ENCODE peak calls at places on chromosomes 3 and 15, in four cellular contexts. P is neural progenitor cell, K is MM.1S, H is GM23338. F is an unnamed sample.
A peak's percentile ranks its signal among the peaks of the same experiment; 100 is the strongest.

GRCh38 chr3:127287840-127288239 is at the start of gene PRR20G:
- DNase-seq in K (no peak), P (no peak), H (peak; percentile 53), F (no peak)

GRCh38 chr3:126300761-126301481 is 56.3 kb downstream of the KLF15 start:
- DNase-seq in H (peak; percentile 21), K (no peak), P (no peak), F (no peak)

GRCh38 chr3:192901435-192901834 is 16.2 kb downstream of the MB21D2 start:
- DNase-seq in H (no peak), K (no peak), P (no peak), F (peak; percentile 96)

GRCh38 chr3:26718295-26718694 is 95.7 kb downstream of the LRRC3B start:
- DNase-seq in P (peak; percentile 23), K (no peak), H (no peak), F (no peak)

GRCh38 chr15:79872358-79873017 is 24.3 kb downstream of the MTHFS start:
- DNase-seq in P (no peak), K (no peak), H (peak; percentile 28), F (no peak)

GRCh38 chr15:64023215-64023614 is 23.1 kb downstream of the DAPK2 start:
- DNase-seq in K (no peak), H (no peak), P (no peak), F (no peak)

GRCh38 chr15:46089438-46090044 is 454.7 kb downstream of the SQOR start:
- DNase-seq in K (no peak), H (no peak), P (no peak), F (no peak)

GRCh38 chr3:63706321-63707085 is 54.0 kb downstream of the SNTN start:
- DNase-seq in H (no peak), P (no peak), K (no peak), F (no peak)

GRCh38 chr15:58393196-58393790 is 38.5 kb upstream of the LIPC start:
- DNase-seq in P (peak; percentile 60), H (no peak), K (no peak), F (no peak)

GRCh38 chr3:48440590-48440958 is 517 bp downstream of the TMA7 start:
- DNase-seq in H (peak; percentile 41), P (peak; percentile 39), K (peak; percentile 16), F (no peak)

GRCh38 chr15:79539426-79539825 is 107.3 kb downstream of the MINAR1 start:
- DNase-seq in P (no peak), K (no peak), H (no peak), F (no peak)

GRCh38 chr3:124273651-124274050 is 281.7 kb upstream of the ROPN1 start:
- DNase-seq in K (no peak), P (no peak), H (no peak), F (no peak)

GRCh38 chr3:54882114-54882833 is 45.6 kb downstream of the LRTM1 start:
- DNase-seq in P (no peak), K (no peak), H (no peak), F (peak; percentile 95)

DNA sequence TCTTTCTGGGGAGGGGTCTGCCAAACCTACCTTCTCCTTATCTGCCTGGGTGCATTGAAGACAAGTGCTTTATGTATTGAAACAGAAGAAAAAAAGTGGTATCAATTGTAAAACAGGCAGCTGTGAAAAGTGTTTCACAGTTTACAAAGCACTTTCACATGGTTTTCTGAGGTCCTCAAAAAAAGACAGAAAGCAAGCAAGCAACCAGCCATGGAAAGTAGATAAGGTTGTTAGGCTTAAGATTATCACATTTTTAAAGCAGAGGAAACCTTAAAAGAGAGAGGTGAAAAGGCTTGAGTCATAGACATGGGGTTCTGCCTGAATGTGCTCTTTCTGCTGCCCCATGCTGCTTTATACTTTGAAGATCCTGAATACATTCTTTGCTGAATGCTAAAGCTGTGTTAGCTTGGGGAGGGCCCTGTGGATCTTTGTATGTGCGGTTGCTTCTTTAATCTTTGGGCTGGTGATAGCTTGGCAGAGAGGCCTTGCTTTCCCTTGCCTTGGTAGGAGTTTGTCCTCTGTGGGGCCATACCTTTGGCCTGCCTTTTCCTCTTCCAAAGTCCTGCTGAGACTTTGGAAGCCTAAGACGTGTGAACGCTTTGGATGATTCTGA is 2.6 kb downstream of the SMAD3 start:
- DNase-seq in K (peak; percentile 50), H (no peak), P (peak; percentile 63), F (no peak)
- TF ChIP-seq EZH2phosphoT487 in K (no peak), H (no peak), P (no peak), F (no peak)

DNA sequence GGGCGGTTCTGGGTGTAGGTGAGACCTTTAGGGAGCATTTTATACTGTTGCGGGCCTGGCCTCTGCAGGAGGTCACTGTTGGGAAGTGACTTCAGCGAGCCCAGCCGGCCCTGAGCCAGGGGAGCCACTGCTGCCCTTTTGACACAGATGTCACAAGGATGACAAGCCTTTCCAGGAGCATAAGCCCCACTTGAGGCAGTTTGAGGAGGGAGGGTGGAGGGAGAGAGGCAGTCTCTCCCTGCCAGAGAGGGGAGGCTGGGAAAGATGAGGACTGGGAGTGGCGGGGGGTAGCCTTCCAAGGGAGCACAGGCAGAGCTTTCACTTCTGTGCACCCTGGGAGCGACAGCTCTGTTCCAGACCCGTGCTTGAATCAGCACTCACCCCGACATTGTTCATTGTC is 31.0 kb downstream of the IRAK2 start:
- DNase-seq in H (no peak), P (no peak), K (no peak), F (no peak)
- H3F3A ChIP-seq in H (no peaks in the 10 kb centered on the region), P (no peaks in the 10 kb centered on the region), K (peaks cover 11% of the 10 kb centered on the region), F (peaks cover 4% of the 10 kb centered on the region)

GRCh38 chr3:95151590-95151989 is 1088.7 kb downstream of the NSUN3 start:
- DNase-seq in P (peak; percentile 22), K (no peak), H (no peak), F (no peak)

DNA sequence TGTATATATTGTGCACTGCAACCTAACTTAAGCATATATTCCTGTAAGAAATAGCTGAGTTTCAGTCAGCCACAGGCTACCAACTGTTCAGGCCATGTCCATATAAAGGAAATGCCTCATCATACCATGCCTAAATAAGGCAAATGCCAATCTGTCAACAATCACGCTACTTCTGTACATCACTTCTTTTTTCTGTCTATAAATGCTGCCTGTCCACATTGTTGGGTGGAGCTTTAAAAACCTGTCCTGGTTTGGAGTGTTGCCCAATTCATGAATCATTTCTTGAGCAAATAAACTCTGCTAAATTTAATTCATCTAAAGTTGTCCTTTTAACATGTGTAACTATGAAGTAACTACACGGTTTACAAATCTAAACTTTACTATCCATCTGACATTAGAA is 1091.9 kb downstream of the NSUN3 start:
- DNase-seq in K (no peak), P (no peak), H (no peak), F (peak; percentile 98)
- TF ChIP-seq EZH2phosphoT487 in K (no peak), P (no peak), H (no peak), F (no peak)

DNA sequence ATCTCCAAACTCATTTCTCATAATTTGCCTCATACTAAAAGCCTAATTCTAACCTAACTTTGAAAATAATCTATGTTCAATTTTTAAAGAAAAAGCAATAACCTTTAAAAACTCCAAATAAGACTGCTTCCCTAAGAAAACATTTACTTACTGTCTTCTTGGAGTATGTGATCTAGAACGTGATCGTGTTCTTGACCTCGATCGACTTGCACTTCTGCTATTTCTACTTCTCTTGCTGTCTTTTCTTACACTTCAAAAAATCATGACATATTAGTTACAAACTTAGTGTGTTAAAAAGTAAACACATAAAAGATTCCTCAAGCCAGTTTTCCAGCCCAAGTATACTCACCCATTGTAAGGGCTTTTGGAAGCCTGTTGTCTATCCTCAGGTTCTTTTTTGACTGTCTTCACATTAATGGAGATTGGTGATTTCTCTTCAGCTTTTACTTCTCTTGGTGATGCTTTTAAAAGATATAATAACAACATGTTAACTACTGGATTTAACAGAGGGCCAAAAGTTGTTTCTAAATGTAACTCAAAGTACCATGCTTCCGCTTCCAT is 10.7 kb downstream of the CCNL1 start:
- DNase-seq in P (no peak), H (no peak), K (no peak), F (no peak)
- H3F3A ChIP-seq in P (peaks cover 68% of the 10 kb centered on the region), H (peaks cover 12% of the 10 kb centered on the region), K (peaks cover 94% of the 10 kb centered on the region), F (peaks cover 21% of the 10 kb centered on the region)

GRCh38 chr3:58305882-58306661 is at the start of the genes HTD2 and RPP14:
- DNase-seq in P (peak; percentile 98), K (peak; percentile 98), H (peak; percentile 99), F (peak; percentile 99)

GRCh38 chr3:58308728-58309127 is 2.4 kb downstream of the HTD2 start:
- DNase-seq in P (no peak), K (no peak), H (no peak), F (no peak)

DNA sequence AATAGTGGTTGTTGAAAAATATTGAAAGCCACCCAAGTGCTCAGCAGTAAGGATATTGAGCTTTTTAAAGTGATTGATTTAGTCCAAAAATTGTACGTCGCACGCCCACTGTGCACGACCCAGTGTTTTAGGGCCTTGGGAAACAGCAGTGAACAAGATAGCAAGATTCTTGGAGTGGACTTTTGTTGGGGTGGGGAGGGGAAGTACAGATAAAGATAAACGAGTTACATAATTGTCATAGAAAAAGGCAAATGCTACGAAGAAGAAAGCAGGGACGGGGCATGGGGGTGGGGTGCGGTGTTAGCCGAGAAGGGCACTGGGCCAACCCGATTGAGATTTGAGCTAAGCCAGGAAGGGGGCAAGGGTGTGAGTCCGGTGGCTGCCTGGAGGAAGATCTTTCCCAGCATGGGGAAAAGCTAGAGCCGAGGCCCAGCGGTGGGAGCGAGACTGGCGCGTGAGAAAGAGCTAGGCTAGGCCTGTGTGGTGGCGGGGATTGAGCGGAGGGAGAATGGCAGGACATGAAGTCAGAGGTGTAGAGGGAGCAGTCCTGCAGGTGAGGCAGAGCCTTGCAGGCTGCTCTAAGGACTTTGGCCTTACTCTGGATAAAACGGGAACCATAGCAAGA is 454 bp downstream of the HTD2 start:
- DNase-seq in K (peak; percentile 46), H (peak; percentile 73), P (peak; percentile 65), F (peak; percentile 51)
- TF ChIP-seq EZH2phosphoT487 in K (no peak), H (no peak), P (no peak), F (no peak)

GRCh38 chr3:105708980-105709379 is 159.8 kb downstream of the CBLB start:
- DNase-seq in P (no peak), H (no peak), K (no peak), F (no peak)
- H3F3A ChIP-seq in P (no peaks in the 10 kb centered on the region), H (no peaks in the 10 kb centered on the region), K (no peaks in the 10 kb centered on the region), F (no peaks in the 10 kb centered on the region)

DNA sequence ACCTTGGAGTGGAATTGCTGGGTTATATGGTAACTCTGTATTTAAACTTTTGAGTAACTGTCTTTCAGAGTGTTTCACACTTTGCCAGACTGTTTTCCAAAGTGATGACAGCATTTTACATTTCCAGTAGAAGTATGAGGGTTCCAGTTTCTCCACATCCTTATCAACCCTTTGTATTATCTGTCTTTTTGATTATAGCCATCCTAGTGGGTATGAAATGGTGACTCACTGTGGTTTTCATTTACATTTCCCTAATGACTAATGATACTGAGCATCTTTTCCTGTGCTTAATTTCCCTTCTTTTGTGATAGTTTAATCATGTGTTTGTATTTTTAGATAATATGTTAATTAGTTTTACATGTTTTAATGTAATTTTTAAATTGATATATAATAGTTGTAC is 138.1 kb upstream of the DAZL start:
- DNase-seq in H (no peak), K (no peak), P (no peak), F (peak; percentile 46)
- TF ChIP-seq EZH2phosphoT487 in H (no peak), K (no peak), P (no peak), F (no peak)

DNA sequence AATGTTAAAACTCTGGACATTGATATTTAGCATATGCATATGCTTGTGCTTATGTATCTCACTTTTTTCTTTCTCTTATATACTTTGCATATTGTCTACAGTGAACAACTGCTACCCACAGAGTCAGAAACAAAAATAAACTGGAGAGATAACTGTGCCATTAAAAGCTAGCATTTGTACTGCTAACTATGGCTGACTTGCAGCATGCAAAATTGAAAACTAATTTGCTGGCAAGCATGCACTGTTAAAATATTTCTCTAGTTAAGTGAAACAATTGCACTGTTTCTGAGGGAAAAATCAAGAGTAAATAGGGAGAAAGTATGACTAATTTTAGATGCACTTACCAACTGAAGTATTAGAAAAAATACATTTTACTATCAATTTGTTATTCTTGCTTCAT is 177.8 kb downstream of the CBLB start:
- DNase-seq in K (no peak), P (no peak), H (no peak), F (no peak)
- H3F3A ChIP-seq in K (no peaks in the 10 kb centered on the region), P (no peaks in the 10 kb centered on the region), H (no peaks in the 10 kb centered on the region), F (no peaks in the 10 kb centered on the region)